ENCODE peak calls at places on chromosomes 1 and 21, in four cellular contexts. P is CD8-positive, alpha-beta memory T cell; M is prostate gland; Z is heart right ventricle. R is an unnamed sample.

GRCh38 chr1:180912801-180913616 is at the start of gene KIAA1614:
- DNase-seq in P (no peak), M (no peak), Z (peak; percentile 30), R (peak; percentile 67)

GRCh38 chr1:241742084-241742483 is 90.0 kb downstream of the WDR64 start:
- DNase-seq in P (no peak), M (no peak), Z (no peak), R (no peak)

GRCh38 chr21:30072496-30072895 is 94.1 kb downstream of the CLDN17 start:
- DNase-seq in P (no peak), M (peak; percentile 37), Z (peak; percentile 8), R (no peak)

GRCh38 chr1:73674945-73675561 is 522.9 kb downstream of the LRRIQ3 start:
- DNase-seq in P (no peak), M (no peak), Z (no peak), R (no peak)

GRCh38 chr21:31156662-31157061 is 118.4 kb upstream of the KRTAP19-8 start:
- DNase-seq in P (no peak), M (no peak), Z (no peak), R (no peak)

GRCh38 chr1:231781887-231782286 is 155.3 kb downstream of the DISC1 start:
- DNase-seq in P (no peak), M (no peak), Z (no peak), R (no peak)

GRCh38 chr1:183827801-183828200 is 22.9 kb downstream of the RGL1 start:
- DNase-seq in P (no peak), M (no peak), Z (no peak), R (no peak)

GRCh38 chr1:9549955-9550546 is 10.8 kb downstream of the SLC25A33 start:
- DNase-seq in P (no peak), M (no peak), Z (no peak), R (no peak)

GRCh38 chr1:51724797-51725196 is 107.9 kb downstream of the OSBPL9 start:
- DNase-seq in P (no peak), M (no peak), Z (no peak), R (no peak)

GRCh38 chr21:14591882-14592281 is 45.8 kb upstream of the SAMSN1 start:
- DNase-seq in P (no peak), M (no peak), Z (peak; percentile 11), R (peak; percentile 45)

GRCh38 chr1:110188116-110188618 is 21.9 kb upstream of the KCNC4 start:
- DNase-seq in P (no peak), M (no peak), Z (peak; percentile 61), R (peak; percentile 38)

GRCh38 chr1:231808990-231809389 is 182.4 kb downstream of the DISC1 start:
- DNase-seq in P (no peak), M (no peak), Z (no peak), R (no peak)

GRCh38 chr1:108897865-108898720 is 21.3 kb downstream of the GPSM2 start:
- DNase-seq in P (peak; percentile 13), M (peak; percentile 29), Z (peak; percentile 42), R (no peak)

GRCh38 chr1:187566371-187566770 is 737.6 kb downstream of the PLA2G4A start:
- DNase-seq in P (no peak), M (no peak), Z (no peak), R (no peak)

GRCh38 chr1:180981596-180982387 is 40.9 kb downstream of the STX6 start:
- DNase-seq in P (no peak), M (no peak), Z (no peak), R (no peak)

GRCh38 chr1:15674760-15675159 is 9.4 kb upstream of the PLEKHM2 start:
- DNase-seq in P (no peak), M (no peak), Z (no peak), R (no peak)

GRCh38 chr1:89524369-89525168 is at the start of gene LRRC8B:
- DNase-seq in P (peak; percentile 84), M (peak; percentile 91), Z (peak; percentile 93), R (peak; percentile 95)

GRCh38 chr1:114490235-114490634 is 20.8 kb downstream of the TRIM33 start:
- DNase-seq in P (no peak), M (no peak), Z (no peak), R (no peak)

GRCh38 chr1:11569551-11569950 is 84.7 kb downstream of the FBXO2 start:
- DNase-seq in P (no peak), M (no peak), Z (no peak), R (no peak)

GRCh38 chr1:216553040-216553439 is 129.8 kb upstream of the USH2A start:
- DNase-seq in P (no peak), M (no peak), Z (no peak), R (no peak)

GRCh38 chr1:26493267-26493666 is 21.0 kb downstream of the HMGN2 start:
- DNase-seq in P (no peak), M (no peak), Z (no peak), R (no peak)

GRCh38 chr1:238492271-238492670 is 601.5 kb upstream of the ZP4 start:
- DNase-seq in P (no peak), M (no peak), Z (no peak), R (no peak)

GRCh38 chr1:15941899-15942660 is 33.8 kb downstream of the ZBTB17 start:
- DNase-seq in P (no peak), M (no peak), Z (no peak), R (peak; percentile 78)

GRCh38 chr1:85617582-85618237 is 37.1 kb downstream of the CCN1 start:
- DNase-seq in P (no peak), M (no peak), Z (no peak), R (no peak)

GRCh38 chr1:26972821-26973220 is 12.6 kb upstream of the KDF1 start:
- DNase-seq in P (no peak), M (no peak), Z (no peak), R (no peak)

GRCh38 chr1:25246600-25247023 is 642 bp downstream of the RSRP1 start:
- DNase-seq in P (peak; percentile 28), M (no peak), Z (peak; percentile 27), R (no peak)

GRCh38 chr1:41664861-41665640 is 180.6 kb upstream of the EDN2 start:
- DNase-seq in P (no peak), M (peak; percentile 73), Z (no peak), R (no peak)

GRCh38 chr1:201740086-201740541 is 88.8 kb upstream of the IPO9 start:
- DNase-seq in P (no peak), M (no peak), Z (no peak), R (no peak)

GRCh38 chr1:6241887-6242740 is 1.9 kb upstream of the HES3 start:
- DNase-seq in P (no peak), M (no peak), Z (no peak), R (no peak)

GRCh38 chr1:7250176-7250575 is 464.9 kb downstream of the CAMTA1 start:
- DNase-seq in P (no peak), M (no peak), Z (no peak), R (no peak)

GRCh38 chr1:150906329-150906728 is 19.4 kb downstream of the CTXND2 start:
- DNase-seq in P (no peak), M (no peak), Z (no peak), R (no peak)

GRCh38 chr1:27605796-27606707 is 2.1 kb upstream of the AHDC1 start:
- DNase-seq in P (peak; percentile 42), M (peak; percentile 48), Z (peak; percentile 75), R (no peak)

GRCh38 chr1:215891266-215891665 is 324.2 kb downstream of the KCTD3 start:
- DNase-seq in P (no peak), M (no peak), Z (no peak), R (no peak)

GRCh38 chr1:167617100-167617949 is 12.7 kb upstream of the RCSD1 start:
- DNase-seq in P (no peak), M (no peak), Z (peak; percentile 54), R (peak; percentile 53)

GRCh38 chr1:244964112-244964971 is 100.0 kb upstream of the HNRNPU start:
- DNase-seq in P (peak; percentile 1), M (peak; percentile 17), Z (no peak), R (no peak)

GRCh38 chr1:153141377-153141776 is 9.3 kb downstream of the SPRR2G start:
- DNase-seq in P (no peak), M (no peak), Z (no peak), R (no peak)

GRCh38 chr1:202286622-202287097 is 55.1 kb downstream of the UBE2T start:
- DNase-seq in P (no peak), M (no peak), Z (peak; percentile 64), R (peak; percentile 57)

DNA sequence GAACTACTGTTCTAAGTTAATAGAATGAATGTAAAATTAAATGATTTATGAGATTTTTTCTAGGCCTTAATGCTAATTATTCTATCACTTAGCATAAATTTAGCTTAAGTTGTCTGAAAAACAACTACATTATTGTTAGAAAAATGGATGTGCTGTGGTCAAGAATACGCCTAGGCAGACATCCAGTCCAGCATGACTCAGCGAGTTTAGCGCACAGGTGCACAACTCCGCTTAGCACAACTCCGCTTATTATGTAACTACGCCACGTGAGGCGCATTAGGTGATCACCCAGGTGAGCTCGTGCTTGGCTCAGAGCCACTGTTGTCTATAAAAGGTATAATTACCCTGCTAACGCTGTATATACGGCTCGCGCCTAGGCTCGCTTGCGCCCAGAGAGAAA is 1043.6 kb upstream of the ADGRL4 start:
- DNase-seq in P (no peak), M (no peak), Z (no peak), R (no peak)
- H3K27me3 ChIP-seq in P (no peaks in the 10 kb centered on the region), M (no peaks in the 10 kb centered on the region), Z (no peaks in the 10 kb centered on the region), R (no peaks in the 10 kb centered on the region)

GRCh38 chr1:46692806-46693770 is 21.4 kb downstream of the TEX38 start:
- DNase-seq in P (no peak), M (no peak), Z (no peak), R (no peak)
- H3K36me3 ChIP-seq in P (peaks cover 67% of the 10 kb centered on the region), M (no peaks in the 10 kb centered on the region), Z (peaks cover 28% of the 10 kb centered on the region), R (peaks cover 67% of the 10 kb centered on the region)

GRCh38 chr1:205344010-205344808 is 12.5 kb downstream of the KLHDC8A start:
- DNase-seq in P (no peak), M (no peak), Z (no peak), R (peak; percentile 54)
- H3K27me3 ChIP-seq in P (peaks cover 31% of the 10 kb centered on the region), M (peaks cover 6% of the 10 kb centered on the region), Z (peaks cover 62% of the 10 kb centered on the region), R (no peaks in the 10 kb centered on the region)

GRCh38 chr1:94178896-94179295 is 57.9 kb upstream of the ABCA4 start:
- DNase-seq in P (no peak), M (no peak), Z (no peak), R (no peak)
- H3K36me3 ChIP-seq in P (no peaks in the 10 kb centered on the region), M (no peaks in the 10 kb centered on the region), Z (peaks cover 55% of the 10 kb centered on the region), R (peaks cover 97% of the 10 kb centered on the region)

GRCh38 chr1:20555025-20555757 is 2.8 kb downstream of the FAM43B start:
- DNase-seq in P (no peak), M (no peak), Z (peak; percentile 50), R (no peak)
- H3K27me3 ChIP-seq in P (peaks cover 12% of the 10 kb centered on the region), M (peaks cover 26% of the 10 kb centered on the region), Z (peaks cover 59% of the 10 kb centered on the region), R (peaks cover 48% of the 10 kb centered on the region)

GRCh38 chr1:45002650-45003645 is 8.2 kb downstream of the HECTD3 start:
- DNase-seq in P (no peak), M (no peak), Z (no peak), R (peak; percentile 24)
- H3K36me3 ChIP-seq in P (peaks cover 45% of the 10 kb centered on the region), M (peaks cover 10% of the 10 kb centered on the region), Z (peaks cover 56% of the 10 kb centered on the region), R (peaks cover 64% of the 10 kb centered on the region)

R was measured in psoas muscle.